ENCODE peak calls at places on chromosomes 16 and 17, in four cellular contexts. One of them, this sample, is unnamed.

GRCh38 chr17:49035470-49036269 is 38.5 kb downstream of the IGF2BP1 start:
- DNase-seq in cardiac fibroblast: peak
- DNase-seq in GM12865: peak
- DNase-seq in fibroblast of the aortic adventitia: peak
- DNase-seq in this sample: no peak

GRCh38 chr16:73172621-73173312 is 124.8 kb upstream of the ZFHX3 start:
- DNase-seq in fibroblast of the aortic adventitia: peak
- DNase-seq in GM12865: no peak
- DNase-seq in cardiac fibroblast: peak
- DNase-seq in this sample: peak

GRCh38 chr16:47904691-47905090 is 251.1 kb downstream of the ABCC12 start:
- DNase-seq in fibroblast of the aortic adventitia: no peak
- DNase-seq in GM12865: no peak
- DNase-seq in cardiac fibroblast: no peak
- DNase-seq in this sample: no peak

GRCh38 chr16:29678691-29679267 is at the start of gene QPRT:
- DNase-seq in fibroblast of the aortic adventitia: peak
- DNase-seq in cardiac fibroblast: peak
- DNase-seq in GM12865: peak
- DNase-seq in this sample: no peak

GRCh38 chr17:7204335-7204734 is 15.3 kb downstream of the DLG4 start:
- DNase-seq in fibroblast of the aortic adventitia: no peak
- DNase-seq in cardiac fibroblast: no peak
- DNase-seq in GM12865: no peak
- DNase-seq in this sample: no peak

GRCh38 chr17:81967533-81968395 is 6.8 kb upstream of the NOTUM start:
- DNase-seq in fibroblast of the aortic adventitia: peak
- DNase-seq in GM12865: peak
- DNase-seq in cardiac fibroblast: peak
- DNase-seq in this sample: peak

GRCh38 chr16:23302045-23302956 is at the start of gene SCNN1B:
- DNase-seq in cardiac fibroblast: no peak
- DNase-seq in fibroblast of the aortic adventitia: no peak
- DNase-seq in GM12865: peak
- DNase-seq in this sample: no peak

GRCh38 chr17:29246638-29247037 is at the start of gene CRYBA1:
- DNase-seq in cardiac fibroblast: no peak
- DNase-seq in fibroblast of the aortic adventitia: no peak
- DNase-seq in GM12865: no peak
- DNase-seq in this sample: no peak

GRCh38 chr16:74372953-74373846 is 2.9 kb upstream of the NPIPB15 start:
- DNase-seq in cardiac fibroblast: no peak
- DNase-seq in fibroblast of the aortic adventitia: no peak
- DNase-seq in GM12865: no peak
- DNase-seq in this sample: peak

GRCh38 chr16:89198417-89199240 is 1.7 kb downstream of the SLC22A31 start:
- DNase-seq in cardiac fibroblast: no peak
- DNase-seq in fibroblast of the aortic adventitia: no peak
- DNase-seq in GM12865: no peak
- DNase-seq in this sample: no peak

GRCh38 chr16:85125570-85126382 is 13.5 kb upstream of the CIBAR2 start:
- DNase-seq in fibroblast of the aortic adventitia: no peak
- DNase-seq in cardiac fibroblast: no peak
- DNase-seq in GM12865: no peak
- DNase-seq in this sample: no peak

GRCh38 chr16:26261621-26262020 is 569.9 kb downstream of the HS3ST4 start:
- DNase-seq in fibroblast of the aortic adventitia: no peak
- DNase-seq in cardiac fibroblast: no peak
- DNase-seq in GM12865: no peak
- DNase-seq in this sample: no peak

GRCh38 chr16:64202571-64202970 is 919.3 kb downstream of the CDH11 start:
- DNase-seq in fibroblast of the aortic adventitia: no peak
- DNase-seq in GM12865: no peak
- DNase-seq in cardiac fibroblast: no peak
- DNase-seq in this sample: no peak

GRCh38 chr17:50063516-50064252 is 7.8 kb downstream of the ITGA3 start:
- DNase-seq in GM12865: no peak
- DNase-seq in fibroblast of the aortic adventitia: no peak
- DNase-seq in cardiac fibroblast: peak
- DNase-seq in this sample: no peak

GRCh38 chr17:81865733-81866439 is 5.3 kb downstream of the ARHGDIA start:
- DNase-seq in GM12865: no peak
- DNase-seq in cardiac fibroblast: peak
- DNase-seq in fibroblast of the aortic adventitia: peak
- DNase-seq in this sample: no peak

DNA sequence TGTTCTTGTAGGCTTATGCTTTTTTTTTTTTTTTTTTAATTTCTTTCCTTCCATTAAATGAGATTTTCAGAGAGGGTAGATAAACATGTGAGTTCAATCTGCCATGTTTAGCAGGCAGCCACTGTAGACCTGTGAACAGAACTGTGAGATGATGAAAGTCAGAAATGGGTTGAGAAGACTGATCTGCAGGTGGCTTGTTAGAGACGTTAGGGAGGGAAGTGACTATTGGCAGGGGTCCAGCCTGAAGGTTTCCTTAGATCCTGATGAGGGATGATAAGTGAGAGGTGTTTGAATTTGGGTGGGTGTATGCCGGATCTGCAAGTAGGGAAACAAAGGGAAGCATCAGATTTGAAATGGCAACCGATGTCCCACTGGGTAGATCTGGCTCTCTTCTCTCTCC is 157.8 kb downstream of the HS3ST3B1 start:
- DNase-seq in cardiac fibroblast: no peak
- DNase-seq in fibroblast of the aortic adventitia: no peak
- DNase-seq in GM12865: no peak
- DNase-seq in this sample: no peak
- H3K4me3 ChIP-seq in cardiac fibroblast: no peak
- H3K4me3 ChIP-seq in fibroblast of the aortic adventitia: no peak
- H3K4me3 ChIP-seq in GM12865: no peak
- H3K4me3 ChIP-seq in this sample: no peak

DNA sequence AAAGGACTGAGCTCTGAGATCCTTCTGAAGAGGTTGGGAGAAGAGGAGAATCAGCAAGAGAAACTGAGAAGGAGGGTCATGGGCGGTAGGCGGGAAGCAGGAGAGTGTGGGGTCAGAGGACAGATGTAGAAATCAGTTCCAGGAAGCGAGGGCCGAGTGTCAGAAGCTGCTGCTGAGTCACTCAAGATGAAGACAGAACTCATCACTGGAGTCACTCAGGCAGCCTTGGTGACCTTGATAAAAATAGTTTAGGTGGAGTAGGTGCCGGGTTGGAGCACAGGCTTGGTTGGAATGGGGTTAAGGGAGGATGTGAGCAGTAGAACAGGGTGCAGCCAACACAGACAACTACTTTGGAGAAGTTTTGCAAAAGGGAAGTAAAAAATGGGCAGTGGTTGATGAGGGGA is 6.1 kb upstream of the ITGAM start:
- DNase-seq in cardiac fibroblast: no peak
- DNase-seq in GM12865: peak
- DNase-seq in fibroblast of the aortic adventitia: no peak
- DNase-seq in this sample: peak
- H3K4me3 ChIP-seq in cardiac fibroblast: no peak
- H3K4me3 ChIP-seq in GM12865: no peak
- H3K4me3 ChIP-seq in fibroblast of the aortic adventitia: no peak
- H3K4me3 ChIP-seq in this sample: no peak

GRCh38 chr17:71883258-71883657 is 237.6 kb upstream of the SOX9 start:
- DNase-seq in GM12865: no peak
- DNase-seq in cardiac fibroblast: no peak
- DNase-seq in fibroblast of the aortic adventitia: no peak
- DNase-seq in this sample: no peak

GRCh38 chr17:71878271-71878670 is 242.5 kb upstream of the SOX9 start:
- DNase-seq in cardiac fibroblast: no peak
- DNase-seq in GM12865: no peak
- DNase-seq in fibroblast of the aortic adventitia: no peak
- DNase-seq in this sample: no peak

GRCh38 chr17:71883845-71884244 is 237.0 kb upstream of the SOX9 start:
- DNase-seq in GM12865: peak
- DNase-seq in cardiac fibroblast: no peak
- DNase-seq in fibroblast of the aortic adventitia: no peak
- DNase-seq in this sample: no peak

DNA sequence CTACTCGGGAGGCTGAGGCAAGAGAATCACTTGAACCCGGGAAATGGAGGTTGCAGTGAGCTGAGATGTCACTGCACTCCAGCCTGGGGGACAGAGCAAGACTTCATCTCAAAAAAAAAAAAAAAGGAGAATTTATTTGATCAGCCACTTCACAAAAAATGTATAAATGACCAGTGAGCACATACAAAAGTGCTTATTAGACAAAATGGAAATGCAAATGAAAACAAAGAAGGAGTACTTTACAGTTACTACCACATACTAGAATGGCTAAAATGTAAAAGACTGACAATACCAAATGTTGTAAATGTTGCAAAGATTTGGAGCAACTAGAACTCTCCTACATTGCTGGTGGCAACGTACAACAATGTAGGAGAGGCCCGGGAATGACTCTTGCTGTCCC is 241.8 kb upstream of the SOX9 start:
- DNase-seq in fibroblast of the aortic adventitia: no peak
- DNase-seq in GM12865: no peak
- DNase-seq in cardiac fibroblast: no peak
- DNase-seq in this sample: no peak
- H3K4me3 ChIP-seq in fibroblast of the aortic adventitia: no peak
- H3K4me3 ChIP-seq in GM12865: no peak
- H3K4me3 ChIP-seq in cardiac fibroblast: no peak
- H3K4me3 ChIP-seq in this sample: no peak

DNA sequence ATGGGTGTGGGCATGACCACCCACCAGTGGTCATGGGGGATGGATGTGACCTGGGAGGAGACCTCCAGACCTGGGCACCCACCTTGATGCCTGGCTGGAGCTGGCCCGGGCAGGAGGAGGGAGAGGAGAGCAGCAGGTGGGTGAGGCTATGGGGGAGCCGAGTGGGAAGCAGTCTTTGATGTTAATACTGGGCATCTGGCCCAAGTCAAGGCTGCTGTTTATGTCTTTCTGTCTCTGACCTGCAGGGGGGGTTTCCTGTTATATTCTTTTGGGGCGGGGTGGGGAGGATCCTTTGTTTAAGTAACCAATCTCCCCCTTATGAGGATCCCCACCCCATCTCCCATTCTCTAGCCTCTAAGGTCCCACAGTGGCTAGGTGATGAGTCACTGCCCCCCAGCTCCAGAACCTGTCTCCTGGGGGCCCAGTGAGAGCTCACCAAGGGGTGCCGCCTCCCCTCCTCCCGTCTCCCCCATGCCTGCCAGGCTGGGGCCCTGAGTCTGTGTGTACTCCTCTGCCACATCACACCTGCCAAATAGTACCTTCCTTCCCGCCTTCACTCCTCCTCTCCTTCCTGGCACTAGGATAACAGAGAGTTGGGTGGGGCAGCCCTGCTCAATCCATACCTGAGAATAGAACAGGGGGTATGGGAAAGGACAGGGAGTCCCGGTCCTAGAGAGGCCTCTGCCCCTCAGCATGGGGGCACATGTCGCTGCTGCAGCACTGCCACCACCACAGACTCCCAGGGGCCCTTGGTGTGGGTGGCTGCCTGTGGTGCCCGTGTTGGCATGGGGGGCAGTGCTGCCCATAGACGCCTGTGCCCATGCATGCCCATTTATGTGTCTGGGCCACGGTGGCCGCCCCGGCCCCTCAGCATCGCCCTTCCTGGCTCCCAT is 7.2 kb downstream of the THRA start:
- DNase-seq in fibroblast of the aortic adventitia: peak
- DNase-seq in GM12865: peak
- DNase-seq in cardiac fibroblast: peak
- DNase-seq in this sample: no peak
- H3K4me3 ChIP-seq in fibroblast of the aortic adventitia: no peak
- H3K4me3 ChIP-seq in GM12865: no peak
- H3K4me3 ChIP-seq in cardiac fibroblast: no peak
- H3K4me3 ChIP-seq in this sample: no peak

DNA sequence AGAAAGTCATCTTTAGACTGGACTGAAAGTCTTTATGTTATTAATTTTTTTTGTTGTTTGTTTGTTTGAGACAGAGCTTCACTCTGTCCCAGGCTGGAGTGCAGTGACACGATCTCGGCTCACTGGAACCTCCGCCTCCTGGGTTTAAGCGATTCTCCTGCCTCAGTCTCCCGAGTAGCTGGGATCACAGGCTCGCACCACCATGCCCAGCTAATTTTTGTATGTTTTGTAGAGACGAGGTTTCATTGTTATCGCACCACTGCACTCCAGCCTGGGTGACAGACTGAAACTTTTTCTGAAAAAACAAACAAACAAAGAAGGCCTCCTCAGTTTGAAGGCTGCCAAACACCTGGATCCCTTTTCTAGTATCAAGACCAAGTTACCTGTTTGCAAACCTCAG is 4.7 kb downstream of the BEAN1 start:
- DNase-seq in fibroblast of the aortic adventitia: no peak
- DNase-seq in cardiac fibroblast: no peak
- DNase-seq in GM12865: no peak
- DNase-seq in this sample: no peak
- H3K4me3 ChIP-seq in fibroblast of the aortic adventitia: no peak
- H3K4me3 ChIP-seq in cardiac fibroblast: no peak
- H3K4me3 ChIP-seq in GM12865: no peak
- H3K4me3 ChIP-seq in this sample: no peak

GRCh38 chr17:42094375-42095069 is 3.8 kb downstream of the ZNF385C start:
- DNase-seq in fibroblast of the aortic adventitia: no peak
- DNase-seq in cardiac fibroblast: no peak
- DNase-seq in GM12865: no peak
- DNase-seq in this sample: no peak

GRCh38 chr17:42101513-42102292 is 3.4 kb upstream of the ZNF385C start:
- DNase-seq in cardiac fibroblast: peak
- DNase-seq in fibroblast of the aortic adventitia: peak
- DNase-seq in GM12865: peak
- DNase-seq in this sample: peak

GRCh38 chr17:42096360-42097111 is 1.7 kb downstream of the ZNF385C start:
- DNase-seq in GM12865: no peak
- DNase-seq in cardiac fibroblast: no peak
- DNase-seq in fibroblast of the aortic adventitia: no peak
- DNase-seq in this sample: no peak

GRCh38 chr17:42097691-42098661 is at the start of gene ZNF385C:
- DNase-seq in GM12865: no peak
- DNase-seq in fibroblast of the aortic adventitia: no peak
- DNase-seq in cardiac fibroblast: no peak
- DNase-seq in this sample: no peak

GRCh38 chr17:42098747-42099399 is 600 bp upstream of the ZNF385C start:
- DNase-seq in fibroblast of the aortic adventitia: no peak
- DNase-seq in GM12865: no peak
- DNase-seq in cardiac fibroblast: no peak
- DNase-seq in this sample: no peak
- H3K4me3 ChIP-seq in fibroblast of the aortic adventitia: no peak
- H3K4me3 ChIP-seq in GM12865: no peak
- H3K4me3 ChIP-seq in cardiac fibroblast: no peak
- H3K4me3 ChIP-seq in this sample: no peak

This sample was measured in lower leg skin.